ENCODE peak calls at places on chromosome 19, in ten cellular contexts. X, V, S, W, D, P, R, E, K and C are unnamed samples. For H3K27me3 and H3K4me1, the result is how much of the 10 kb centered on the place peaks cover.

GRCh38 chr19:51688665-51689571 is 4.2 kb upstream of the SPACA6 start:
- DNase-seq in S (peak), V (peak), X (no peak), P (peak), R (peak), E (no peak), D (no peak), W (peak), K (peak), C (peak)

GRCh38 chr19:54923276-54923675 is 17.3 kb downstream of the NCR1 start:
- DNase-seq in P (no peak), X (no peak), W (no peak), S (no peak), R (no peak), E (no peak), V (no peak), K (no peak), D (no peak), C (no peak)

GRCh38 chr19:55210120-55210493 is 806 bp upstream of the PTPRH start:
- DNase-seq in K (peak), R (peak), P (no peak), V (peak), D (no peak), E (no peak), X (no peak), W (no peak), S (no peak), C (no peak)

GRCh38 chr19:54247106-54247930 is 4.7 kb upstream of the LILRA6 start:
- DNase-seq in S (no peak), D (no peak), X (no peak), E (no peak), V (no peak), R (peak), W (no peak), P (no peak), K (no peak), C (no peak)

GRCh38 chr19:23415561-23416191 is 20.4 kb upstream of the ZNF91 start:
- DNase-seq in D (no peak), E (peak), R (no peak), S (peak), P (peak), W (no peak), K (peak), X (no peak), V (no peak), C (no peak)

GRCh38 chr19:9885077-9885552 is 50.0 kb downstream of the PIN1 start:
- DNase-seq in K (peak), W (no peak), R (peak), D (no peak), X (no peak), P (peak), V (peak), S (peak), E (no peak), C (no peak)

GRCh38 chr19:33399081-33399744 is 25.7 kb downstream of the CEBPG start:
- DNase-seq in X (no peak), S (no peak), E (no peak), V (no peak), W (no peak), P (no peak), K (no peak), R (no peak), D (no peak), C (no peak)

GRCh38 chr19:36113895-36114762 is 546 bp downstream of the POLR2I start:
- DNase-seq in X (no peak), R (peak), K (peak), D (no peak), S (peak), P (no peak), E (no peak), V (no peak), W (peak), C (no peak)

GRCh38 chr19:36573948-36574726 is 1.0 kb upstream of the ZNF529 start:
- DNase-seq in D (no peak), W (no peak), K (peak), S (no peak), X (no peak), V (no peak), P (no peak), E (no peak), R (peak), C (no peak)

GRCh38 chr19:33231511-33231910 is 5.9 kb upstream of the SLC7A10 start:
- DNase-seq in D (no peak), E (no peak), W (no peak), R (no peak), K (no peak), P (no peak), S (no peak), X (no peak), V (no peak), C (no peak)

GRCh38 chr19:1473056-1473400 is 6.0 kb downstream of the C19orf25 start:
- DNase-seq in S (no peak), K (no peak), V (no peak), R (no peak), W (no peak), X (no peak), E (no peak), D (no peak), P (no peak), C (no peak)
- H3K27me3 ChIP-seq in S (under half), K (under half), V (under half), R (half or more), W (under half), X (under half), E (half or more), D (under half), P (under half), C (under half)

GRCh38 chr19:4057913-4058695 is 8.6 kb downstream of the ZBTB7A start:
- DNase-seq in E (no peak), K (peak), P (peak), D (no peak), V (peak), S (peak), W (peak), R (peak), X (no peak), C (peak)
- H3K4me1 ChIP-seq in E (under half), K (half or more), P (half or more), D (half or more), V (half or more), S (half or more), W (half or more), R (half or more), X (half or more), C (half or more)

GRCh38 chr19:674282-675151 is 1.7 kb upstream of the FSTL3 start:
- DNase-seq in R (no peak), P (peak), W (no peak), V (peak), D (no peak), K (no peak), E (no peak), X (no peak), S (no peak), C (no peak)
- H3K27me3 ChIP-seq in R (under half), P (under half), W (under half), V (under half), D (under half), K (under half), E (under half), X (under half), S (under half), C (under half)

DNA sequence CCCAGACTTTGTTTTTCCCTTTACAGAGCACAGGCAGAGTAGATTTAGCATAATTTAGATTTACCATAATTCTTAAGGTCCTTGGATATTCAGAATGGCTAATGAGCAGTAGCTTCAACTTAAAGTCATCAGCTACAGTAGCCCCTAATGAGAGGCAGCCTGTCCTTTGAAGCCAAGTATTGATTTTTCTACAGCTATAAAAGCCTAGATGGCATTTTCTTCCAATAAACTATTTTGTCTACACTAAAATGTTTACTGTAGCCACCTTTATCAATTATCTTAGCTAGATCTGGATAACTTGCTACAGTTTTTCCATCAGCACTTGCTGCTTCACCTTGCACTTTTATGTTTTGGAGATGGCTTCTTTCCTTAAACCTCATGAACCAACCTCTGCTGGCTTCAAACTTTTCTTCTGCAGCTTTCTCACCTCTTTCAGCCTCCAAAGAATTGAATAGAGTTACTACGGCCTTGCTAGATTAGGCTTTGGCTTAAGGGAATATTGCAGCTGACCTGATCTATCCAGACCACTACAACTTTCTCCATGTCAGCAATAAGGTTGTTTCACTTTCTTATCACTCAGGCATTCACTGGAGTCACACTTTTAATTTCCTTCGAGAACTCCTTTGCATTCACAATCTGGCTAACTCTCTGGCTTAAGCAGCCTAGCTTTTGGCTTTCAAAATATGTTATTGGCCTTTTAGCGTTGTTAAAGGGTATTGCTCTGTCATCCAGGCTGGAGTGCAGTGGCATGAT is 26.6 kb downstream of the BRD4 start:
- DNase-seq in D (no peak), X (no peak), P (no peak), W (no peak), R (no peak), V (no peak), K (no peak), S (no peak), E (no peak), C (no peak)
- H3K4me1 ChIP-seq in D (half or more), X (half or more), P (half or more), W (under half), R (under half), V (under half), K (under half), S (under half), E (under half), C (under half)

DNA sequence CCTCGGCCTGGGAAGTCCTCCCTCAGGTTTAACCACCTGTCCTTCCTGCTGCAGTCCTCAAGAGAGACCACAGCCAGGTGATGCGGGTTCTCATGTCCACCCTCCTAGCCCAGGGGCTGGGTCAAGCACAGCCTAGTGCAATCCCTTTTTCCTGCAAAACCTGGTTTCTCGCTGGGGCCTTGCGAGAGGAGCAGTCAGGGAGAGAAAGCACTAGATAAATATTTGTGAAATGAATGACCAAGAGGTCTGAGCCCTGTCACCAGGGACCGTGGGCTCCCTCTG is 2.3 kb downstream of the SLC8A2 start:
- DNase-seq in X (no peak), V (no peak), S (no peak), K (no peak), E (no peak), D (no peak), W (no peak), P (no peak), R (no peak), C (no peak)
- H3K27me3 ChIP-seq in X (under half), V (under half), S (under half), K (under half), E (under half), D (under half), W (under half), P (half or more), R (under half), C (under half)